ENCODE peak calls at places on chromosome 15, in five cellular contexts. One of them, this sample, is unnamed.

GRCh38 chr15:59298876-59299275 is 73.8 kb downstream of the MYO1E start:
- DNase-seq in MM.1S: no peak
- DNase-seq in SK-N-SH: no peak
- DNase-seq in OCI-LY7: no peak
- DNase-seq in HCT116: no peak
- DNase-seq in this sample: no peak

GRCh38 chr15:58517682-58518525 is 86.1 kb downstream of the LIPC start:
- DNase-seq in MM.1S: peak
- DNase-seq in SK-N-SH: no peak
- DNase-seq in OCI-LY7: peak
- DNase-seq in HCT116: no peak
- DNase-seq in this sample: no peak

GRCh38 chr15:25185156-25185710 is 230.4 kb downstream of the SNRPN start:
- DNase-seq in MM.1S: no peak
- DNase-seq in SK-N-SH: no peak
- DNase-seq in OCI-LY7: no peak
- DNase-seq in HCT116: no peak
- DNase-seq in this sample: no peak

GRCh38 chr15:83210619-83211018 is 3.0 kb upstream of the HDGFL3 start:
- DNase-seq in MM.1S: no peak
- DNase-seq in SK-N-SH: peak
- DNase-seq in OCI-LY7: no peak
- DNase-seq in HCT116: no peak
- DNase-seq in this sample: no peak

GRCh38 chr15:93138681-93139080 is 49.7 kb upstream of the RGMA start:
- DNase-seq in MM.1S: no peak
- DNase-seq in SK-N-SH: no peak
- DNase-seq in OCI-LY7: no peak
- DNase-seq in HCT116: no peak
- DNase-seq in this sample: no peak

GRCh38 chr15:74873756-74874424 is 725 bp upstream of the SCAMP2 start:
- DNase-seq in MM.1S: peak
- DNase-seq in SK-N-SH: peak
- DNase-seq in OCI-LY7: peak
- DNase-seq in HCT116: no peak
- DNase-seq in this sample: peak

GRCh38 chr15:55194246-55194645 is 2.5 kb downstream of the RSL24D1 start:
- DNase-seq in MM.1S: no peak
- DNase-seq in SK-N-SH: no peak
- DNase-seq in OCI-LY7: no peak
- DNase-seq in HCT116: no peak
- DNase-seq in this sample: no peak

GRCh38 chr15:34001536-34001935 is 33.2 kb downstream of the CHRM5 start:
- DNase-seq in MM.1S: no peak
- DNase-seq in SK-N-SH: no peak
- DNase-seq in OCI-LY7: no peak
- DNase-seq in HCT116: no peak
- DNase-seq in this sample: no peak

GRCh38 chr15:83092309-83092976 is 15.0 kb upstream of the TM6SF1 start:
- DNase-seq in MM.1S: no peak
- DNase-seq in SK-N-SH: no peak
- DNase-seq in OCI-LY7: peak
- DNase-seq in HCT116: no peak
- DNase-seq in this sample: no peak

GRCh38 chr15:68126415-68126814 is 72.3 kb downstream of the PIAS1 start:
- DNase-seq in MM.1S: no peak
- DNase-seq in SK-N-SH: no peak
- DNase-seq in OCI-LY7: no peak
- DNase-seq in HCT116: no peak
- DNase-seq in this sample: no peak

GRCh38 chr15:84929795-84930371 is 45.4 kb downstream of the SLC28A1 start:
- DNase-seq in MM.1S: no peak
- DNase-seq in SK-N-SH: peak
- DNase-seq in OCI-LY7: no peak
- DNase-seq in HCT116: peak
- DNase-seq in this sample: no peak

GRCh38 chr15:51444807-51445206 is 103.4 kb downstream of the GLDN start:
- DNase-seq in MM.1S: no peak
- DNase-seq in SK-N-SH: no peak
- DNase-seq in OCI-LY7: no peak
- DNase-seq in HCT116: no peak
- DNase-seq in this sample: no peak

GRCh38 chr15:38576837-38577236 is 12.2 kb upstream of the RASGRP1 start:
- DNase-seq in MM.1S: no peak
- DNase-seq in SK-N-SH: no peak
- DNase-seq in OCI-LY7: no peak
- DNase-seq in HCT116: no peak
- DNase-seq in this sample: no peak

GRCh38 chr15:39609166-39609918 is 28.5 kb downstream of the THBS1 start:
- DNase-seq in MM.1S: no peak
- DNase-seq in SK-N-SH: no peak
- DNase-seq in OCI-LY7: no peak
- DNase-seq in HCT116: no peak
- DNase-seq in this sample: no peak

GRCh38 chr15:68488966-68489365 is 57.0 kb upstream of the ITGA11 start:
- DNase-seq in MM.1S: no peak
- DNase-seq in SK-N-SH: no peak
- DNase-seq in OCI-LY7: no peak
- DNase-seq in HCT116: no peak
- DNase-seq in this sample: no peak

GRCh38 chr15:94383706-94384105 is 152.3 kb downstream of the MCTP2 start:
- DNase-seq in MM.1S: no peak
- DNase-seq in SK-N-SH: no peak
- DNase-seq in OCI-LY7: no peak
- DNase-seq in HCT116: no peak
- DNase-seq in this sample: no peak

GRCh38 chr15:29124581-29125381 is 144.8 kb downstream of the NSMCE3 start:
- DNase-seq in MM.1S: no peak
- DNase-seq in SK-N-SH: no peak
- DNase-seq in OCI-LY7: no peak
- DNase-seq in HCT116: peak
- DNase-seq in this sample: peak

GRCh38 chr15:50224606-50225005 is 40.9 kb downstream of the HDC start:
- DNase-seq in MM.1S: no peak
- DNase-seq in SK-N-SH: no peak
- DNase-seq in OCI-LY7: no peak
- DNase-seq in HCT116: no peak
- DNase-seq in this sample: no peak

GRCh38 chr15:57183614-57184344 is 192.5 kb upstream of the CGNL1 start:
- DNase-seq in MM.1S: no peak
- DNase-seq in SK-N-SH: no peak
- DNase-seq in OCI-LY7: no peak
- DNase-seq in HCT116: no peak
- DNase-seq in this sample: no peak
- H3K4me2 ChIP-seq in MM.1S: no peak
- H3K4me2 ChIP-seq in SK-N-SH: no peak
- H3K4me2 ChIP-seq in OCI-LY7: no peak
- H3K4me2 ChIP-seq in HCT116: no peak
- H3K4me2 ChIP-seq in this sample: no peak

GRCh38 chr15:42832577-42832976 is 88.0 kb downstream of the TTBK2 start:
- DNase-seq in MM.1S: no peak
- DNase-seq in SK-N-SH: no peak
- DNase-seq in OCI-LY7: no peak
- DNase-seq in HCT116: peak
- DNase-seq in this sample: no peak

GRCh38 chr15:42836251-42836650 is 84.3 kb downstream of the TTBK2 start:
- DNase-seq in MM.1S: no peak
- DNase-seq in SK-N-SH: no peak
- DNase-seq in OCI-LY7: no peak
- DNase-seq in HCT116: no peak
- DNase-seq in this sample: no peak
- TF ChIP-seq EZH2phosphoT487 in MM.1S: no peak
- TF ChIP-seq EZH2phosphoT487 in SK-N-SH: no peak
- TF ChIP-seq EZH2phosphoT487 in OCI-LY7: no peak
- TF ChIP-seq EZH2phosphoT487 in HCT116: no peak
- TF ChIP-seq EZH2phosphoT487 in this sample: no peak

GRCh38 chr15:32909431-32909830 is 191.6 kb downstream of the GREM1 start:
- DNase-seq in MM.1S: no peak
- DNase-seq in SK-N-SH: no peak
- DNase-seq in OCI-LY7: peak
- DNase-seq in HCT116: no peak
- DNase-seq in this sample: no peak

GRCh38 chr15:32905481-32905880 is 187.7 kb downstream of the GREM1 start:
- DNase-seq in MM.1S: no peak
- DNase-seq in SK-N-SH: no peak
- DNase-seq in OCI-LY7: no peak
- DNase-seq in HCT116: no peak
- DNase-seq in this sample: no peak

GRCh38 chr15:32908921-32909320 is 191.1 kb downstream of the GREM1 start:
- DNase-seq in MM.1S: no peak
- DNase-seq in SK-N-SH: no peak
- DNase-seq in OCI-LY7: peak
- DNase-seq in HCT116: no peak
- DNase-seq in this sample: no peak

GRCh38 chr15:32910839-32911238 is 193.0 kb downstream of the GREM1 start:
- DNase-seq in MM.1S: no peak
- DNase-seq in SK-N-SH: peak
- DNase-seq in OCI-LY7: no peak
- DNase-seq in HCT116: no peak
- DNase-seq in this sample: no peak

GRCh38 chr15:32908135-32908801 is 190.5 kb downstream of the GREM1 start:
- DNase-seq in MM.1S: peak
- DNase-seq in SK-N-SH: no peak
- DNase-seq in OCI-LY7: peak
- DNase-seq in HCT116: no peak
- DNase-seq in this sample: no peak
- H3K4me2 ChIP-seq in MM.1S: peak
- H3K4me2 ChIP-seq in SK-N-SH: no peak
- H3K4me2 ChIP-seq in OCI-LY7: peak
- H3K4me2 ChIP-seq in HCT116: no peak
- H3K4me2 ChIP-seq in this sample: no peak

GRCh38 chr15:101523560-101523940 is 34.0 kb upstream of the PCSK6 start:
- DNase-seq in MM.1S: no peak
- DNase-seq in SK-N-SH: peak
- DNase-seq in OCI-LY7: no peak
- DNase-seq in HCT116: no peak
- DNase-seq in this sample: no peak

GRCh38 chr15:101522621-101523559 is 33.4 kb upstream of the PCSK6 start:
- DNase-seq in MM.1S: no peak
- DNase-seq in SK-N-SH: peak
- DNase-seq in OCI-LY7: no peak
- DNase-seq in HCT116: no peak
- DNase-seq in this sample: no peak

GRCh38 chr15:101521563-101521962 is 32.1 kb upstream of the PCSK6 start:
- DNase-seq in MM.1S: no peak
- DNase-seq in SK-N-SH: no peak
- DNase-seq in OCI-LY7: no peak
- DNase-seq in HCT116: no peak
- DNase-seq in this sample: no peak

GRCh38 chr15:101521084-101521483 is 31.6 kb upstream of the PCSK6 start:
- DNase-seq in MM.1S: no peak
- DNase-seq in SK-N-SH: peak
- DNase-seq in OCI-LY7: no peak
- DNase-seq in HCT116: no peak
- DNase-seq in this sample: no peak

GRCh38 chr15:101522091-101522490 is 32.6 kb upstream of the PCSK6 start:
- DNase-seq in MM.1S: no peak
- DNase-seq in SK-N-SH: peak
- DNase-seq in OCI-LY7: no peak
- DNase-seq in HCT116: no peak
- DNase-seq in this sample: no peak
- TF ChIP-seq EZH2phosphoT487 in MM.1S: no peak
- TF ChIP-seq EZH2phosphoT487 in SK-N-SH: no peak
- TF ChIP-seq EZH2phosphoT487 in OCI-LY7: no peak
- TF ChIP-seq EZH2phosphoT487 in HCT116: no peak
- TF ChIP-seq EZH2phosphoT487 in this sample: no peak

GRCh38 chr15:89332446-89332845 is 2.2 kb downstream of the POLG start:
- DNase-seq in MM.1S: no peak
- DNase-seq in SK-N-SH: peak
- DNase-seq in OCI-LY7: peak
- DNase-seq in HCT116: peak
- DNase-seq in this sample: peak

GRCh38 chr15:89328398-89329254 is 6.0 kb downstream of the POLG start:
- DNase-seq in MM.1S: no peak
- DNase-seq in SK-N-SH: no peak
- DNase-seq in OCI-LY7: no peak
- DNase-seq in HCT116: no peak
- DNase-seq in this sample: no peak

GRCh38 chr15:89329329-89330084 is 5.1 kb downstream of the POLG start:
- DNase-seq in MM.1S: no peak
- DNase-seq in SK-N-SH: no peak
- DNase-seq in OCI-LY7: no peak
- DNase-seq in HCT116: no peak
- DNase-seq in this sample: no peak

GRCh38 chr15:89330881-89331595 is 3.6 kb downstream of the POLG start:
- DNase-seq in MM.1S: no peak
- DNase-seq in SK-N-SH: no peak
- DNase-seq in OCI-LY7: no peak
- DNase-seq in HCT116: no peak
- DNase-seq in this sample: no peak

DNA sequence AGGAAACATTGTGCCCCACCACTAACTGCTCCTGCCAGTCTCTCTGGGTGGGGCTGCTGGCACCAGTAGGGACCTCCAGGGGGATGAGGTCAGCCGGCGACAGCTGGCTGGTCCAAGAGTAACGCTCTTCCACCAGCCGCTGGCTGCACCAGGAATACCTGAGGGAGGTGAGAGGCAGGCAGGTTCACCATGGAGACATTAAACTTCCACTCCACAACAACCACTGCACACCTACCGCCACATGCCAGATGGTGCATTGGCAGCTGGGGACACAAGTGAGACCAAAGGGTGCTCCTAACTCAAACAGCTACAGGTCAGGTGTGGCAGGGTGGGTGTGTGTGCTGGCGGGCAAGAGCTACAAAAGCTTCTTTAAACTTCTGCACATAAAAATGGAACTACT is 4.5 kb downstream of the POLG start:
- DNase-seq in MM.1S: no peak
- DNase-seq in SK-N-SH: no peak
- DNase-seq in OCI-LY7: no peak
- DNase-seq in HCT116: no peak
- DNase-seq in this sample: no peak
- H3K4me2 ChIP-seq in MM.1S: no peak
- H3K4me2 ChIP-seq in SK-N-SH: no peak
- H3K4me2 ChIP-seq in OCI-LY7: no peak
- H3K4me2 ChIP-seq in HCT116: no peak
- H3K4me2 ChIP-seq in this sample: no peak

DNA sequence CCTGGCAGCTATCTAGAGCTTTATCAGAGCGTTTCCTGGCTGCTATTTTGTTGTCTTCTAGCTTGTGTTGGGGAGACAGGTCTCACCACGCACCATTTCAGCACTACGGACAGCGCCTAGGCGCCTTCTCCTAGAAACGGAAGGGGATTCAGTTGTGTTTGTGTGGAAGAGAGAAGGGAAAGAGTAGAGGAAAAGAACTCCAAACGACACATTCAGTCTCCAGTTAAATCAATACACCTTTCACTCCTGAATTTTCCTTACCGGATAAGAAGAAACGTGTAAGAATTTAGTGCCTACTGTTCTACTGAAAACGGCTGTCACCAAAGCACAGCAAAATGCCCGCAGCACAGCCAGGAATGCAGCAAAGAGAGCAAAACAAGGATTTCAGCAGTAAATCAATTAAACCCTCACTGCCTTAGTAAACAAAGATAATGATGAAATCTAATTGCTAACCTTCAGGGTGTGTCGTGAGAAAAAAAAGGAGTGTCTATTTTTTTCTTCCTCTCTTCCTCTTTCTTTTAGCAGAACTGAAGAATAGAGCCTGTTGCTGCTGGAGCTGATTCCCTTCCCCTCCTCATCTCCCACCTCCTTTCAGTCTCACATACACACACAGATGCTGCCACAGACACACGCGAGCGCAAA is 412 bp upstream of the CTXN2 start:
- DNase-seq in MM.1S: peak
- DNase-seq in SK-N-SH: peak
- DNase-seq in OCI-LY7: peak
- DNase-seq in HCT116: no peak
- DNase-seq in this sample: peak
- TF ChIP-seq EZH2phosphoT487 in MM.1S: no peak
- TF ChIP-seq EZH2phosphoT487 in SK-N-SH: no peak
- TF ChIP-seq EZH2phosphoT487 in OCI-LY7: no peak
- TF ChIP-seq EZH2phosphoT487 in HCT116: no peak
- TF ChIP-seq EZH2phosphoT487 in this sample: no peak

This sample was measured in GM23338.